ENCODE peak calls at places on chromosomes 5 and 9, in six cellular contexts. A, O, Y, N, T and Q are unnamed samples.

GRCh38 chr9:114989600-114990410 is 59.4 kb upstream of the TNFSF8 start:
- DNase-seq in T (no peak), O (no peak), Y (no peak), N (no peak), A (no peak), Q (no peak)

GRCh38 chr5:69209607-69210006 is 20.2 kb downstream of the CENPH start:
- DNase-seq in T (no peak), N (no peak), O (no peak), Y (no peak), A (no peak), Q (no peak)

GRCh38 chr9:68669189-68669588 is 35.9 kb upstream of the PIP5K1B start:
- DNase-seq in T (no peak), O (no peak), A (no peak), N (no peak), Y (no peak), Q (no peak)

GRCh38 chr9:88733651-88734470 is 198.9 kb downstream of the NXNL2 start:
- DNase-seq in O (no peak), T (no peak), Y (no peak), N (no peak), A (no peak), Q (no peak)

GRCh38 chr5:109996246-109996645 is 306.5 kb downstream of the MAN2A1 start:
- DNase-seq in O (no peak), A (no peak), Y (no peak), N (no peak), T (no peak), Q (no peak)

GRCh38 chr9:124344291-124345050 is 70.8 kb downstream of the PSMB7 start:
- DNase-seq in O (no peak), T (no peak), N (no peak), A (no peak), Y (no peak), Q (no peak)

GRCh38 chr5:172696171-172696849 is 55.2 kb downstream of the NEURL1B start:
- DNase-seq in N (no peak), T (no peak), A (no peak), O (no peak), Y (no peak), Q (no peak)

GRCh38 chr9:110971234-110971633 is 67.0 kb downstream of the LPAR1 start:
- DNase-seq in O (no peak), Y (no peak), T (no peak), A (no peak), N (no peak), Q (no peak)

GRCh38 chr9:137068539-137069507 is 1.5 kb downstream of the SAPCD2 start:
- DNase-seq in T (no peak), Y (no peak), O (no peak), N (no peak), A (no peak), Q (no peak)

GRCh38 chr9:129183495-129184308 is 5.6 kb upstream of the IER5L start:
- DNase-seq in A (no peak), O (peak), Y (no peak), T (no peak), N (no peak), Q (no peak)

GRCh38 chr5:64384761-64385160 is 121.1 kb upstream of the RGS7BP start:
- DNase-seq in Y (no peak), T (no peak), A (no peak), O (no peak), N (peak), Q (no peak)

GRCh38 chr5:16550316-16550952 is 66.4 kb downstream of the RETREG1 start:
- DNase-seq in Y (no peak), N (peak), T (peak), A (no peak), O (peak), Q (peak)

GRCh38 chr9:124438091-124438490 is 12.2 kb upstream of the ADGRD2 start:
- DNase-seq in A (no peak), T (no peak), N (no peak), Y (no peak), O (no peak), Q (no peak)

GRCh38 chr9:131404987-131405386 is 11.1 kb downstream of the PRRC2B start:
- DNase-seq in O (no peak), A (no peak), Y (no peak), T (no peak), N (no peak), Q (no peak)

GRCh38 chr5:658103-658502 is 35.0 kb downstream of the TPPP start:
- DNase-seq in O (no peak), T (no peak), A (no peak), N (no peak), Y (no peak), Q (no peak)

GRCh38 chr9:37729499-37729898 is 24.1 kb upstream of the TRMT10B start:
- DNase-seq in O (no peak), Y (no peak), N (no peak), A (no peak), T (no peak), Q (no peak)

GRCh38 chr5:66168226-66168625 is 24.1 kb downstream of the SREK1 start:
- DNase-seq in A (no peak), O (no peak), T (no peak), Y (no peak), N (no peak), Q (no peak)

GRCh38 chr9:119137479-119137878 is 231.8 kb downstream of the BRINP1 start:
- DNase-seq in T (no peak), N (no peak), O (no peak), A (no peak), Y (no peak), Q (no peak)

GRCh38 chr5:149924481-149924880 is 20.1 kb downstream of the PDE6A start:
- DNase-seq in A (no peak), N (no peak), O (no peak), T (no peak), Y (no peak), Q (no peak)

GRCh38 chr5:173327948-173328895 is at the start of gene STC2:
- DNase-seq in T (peak), N (peak), O (peak), A (no peak), Y (no peak), Q (peak)